ENCODE peak calls at places on chromosomes 16 and 17, in six cellular contexts. G is GM12878, W is stomach, Z is breast epithelium, O is HCT116, K is prostate gland. J is an unnamed sample.

GRCh38 chr17:32239457-32239856 is 26.2 kb upstream of the RHBDL3 start:
- DNase-seq in Z (no peak), G (no peak), O (no peak), K (no peak), W (no peak), J (no peak)

GRCh38 chr16:49638696-49639629 is 216.9 kb downstream of the ZNF423 start:
- DNase-seq in G (no peak), K (no peak), O (no peak), Z (no peak), W (no peak), J (no peak)

GRCh38 chr17:11318207-11318606 is 77.2 kb downstream of the SHISA6 start:
- DNase-seq in W (no peak), Z (no peak), O (no peak), K (no peak), G (no peak), J (peak)

GRCh38 chr17:63571632-63572310 is 21.5 kb downstream of the DCAF7 start:
- DNase-seq in K (no peak), Z (no peak), G (no peak), O (no peak), W (no peak), J (no peak)

GRCh38 chr17:42276359-42276608 is at the start of gene STAT5B:
- DNase-seq in G (no peak), O (no peak), W (peak), Z (peak), K (peak), J (no peak)

GRCh38 chr16:65618335-65618734 is 496.5 kb upstream of the CDH11 start:
- DNase-seq in K (no peak), Z (no peak), G (no peak), W (no peak), O (no peak), J (no peak)

GRCh38 chr17:74921769-74922168 is 1.3 kb downstream of the USH1G start:
- DNase-seq in K (no peak), W (no peak), Z (no peak), G (no peak), O (no peak), J (no peak)

GRCh38 chr17:16171613-16172012 is 43.7 kb downstream of the NCOR1 start:
- DNase-seq in Z (peak), K (peak), O (no peak), W (peak), G (no peak), J (no peak)

GRCh38 chr17:71360301-71360700 is 760.5 kb upstream of the SOX9 start:
- DNase-seq in Z (no peak), W (no peak), G (no peak), O (no peak), K (no peak), J (no peak)

GRCh38 chr17:12545877-12546513 is 119.7 kb upstream of the MYOCD start:
- DNase-seq in K (no peak), G (no peak), W (no peak), O (peak), Z (no peak), J (no peak)

GRCh38 chr17:14871921-14872320 is 393.2 kb downstream of the PMP22 start:
- DNase-seq in G (no peak), O (no peak), Z (no peak), W (no peak), K (no peak), J (no peak)

GRCh38 chr16:63289834-63290460 is 1253.7 kb upstream of the CDH8 start:
- DNase-seq in K (no peak), G (no peak), O (no peak), Z (no peak), W (peak), J (no peak)

GRCh38 chr16:12503201-12503600 is 300.5 kb downstream of the CPPED1 start:
- DNase-seq in O (no peak), Z (no peak), W (no peak), G (no peak), K (no peak), J (no peak)

GRCh38 chr17:13204607-13205237 is 186.9 kb upstream of the ELAC2 start:
- DNase-seq in K (no peak), G (no peak), Z (no peak), W (no peak), O (no peak), J (no peak)

GRCh38 chr17:8393470-8394231 is 4.0 kb downstream of the RNF222 start:
- DNase-seq in O (no peak), W (no peak), K (no peak), Z (no peak), G (no peak), J (peak)

GRCh38 chr16:813204-813915 is 12.8 kb upstream of the GNG13 start:
- DNase-seq in K (no peak), G (no peak), W (no peak), O (no peak), Z (no peak), J (no peak)

GRCh38 chr17:63780507-63780906 is 6.5 kb downstream of the DDX42 start:
- DNase-seq in W (peak), K (peak), Z (no peak), O (peak), G (no peak), J (no peak)

GRCh38 chr17:39659286-39660010 is 5.7 kb upstream of the TCAP start:
- DNase-seq in O (no peak), G (no peak), W (no peak), K (no peak), Z (no peak), J (no peak)
- H3K27ac ChIP-seq in O (no peak), G (no peak), W (peak), K (peak), Z (peak), J (peak)

GRCh38 chr16:25135239-25135878 is 23.8 kb downstream of the LCMT1 start:
- DNase-seq in K (no peak), W (no peak), Z (no peak), G (no peak), O (no peak), J (no peak)
- TF ChIP-seq POLR2A in K (no peak), W (no peak), Z (no peak), G (no peak), O (no peak), J (no peak)

GRCh38 chr17:65409381-65409780 is 152.1 kb downstream of the AXIN2 start:
- DNase-seq in K (no peak), W (no peak), G (no peak), Z (no peak), O (no peak), J (no peak)

GRCh38 chr17:65406552-65406951 is 154.9 kb downstream of the AXIN2 start:
- DNase-seq in W (no peak), K (no peak), G (no peak), Z (no peak), O (no peak), J (no peak)

GRCh38 chr17:65407017-65407416 is 154.4 kb downstream of the AXIN2 start:
- DNase-seq in K (no peak), O (no peak), Z (no peak), G (no peak), W (no peak), J (no peak)

GRCh38 chr17:65405563-65405962 is 155.9 kb downstream of the AXIN2 start:
- DNase-seq in K (no peak), Z (no peak), W (no peak), G (no peak), O (no peak), J (no peak)

DNA sequence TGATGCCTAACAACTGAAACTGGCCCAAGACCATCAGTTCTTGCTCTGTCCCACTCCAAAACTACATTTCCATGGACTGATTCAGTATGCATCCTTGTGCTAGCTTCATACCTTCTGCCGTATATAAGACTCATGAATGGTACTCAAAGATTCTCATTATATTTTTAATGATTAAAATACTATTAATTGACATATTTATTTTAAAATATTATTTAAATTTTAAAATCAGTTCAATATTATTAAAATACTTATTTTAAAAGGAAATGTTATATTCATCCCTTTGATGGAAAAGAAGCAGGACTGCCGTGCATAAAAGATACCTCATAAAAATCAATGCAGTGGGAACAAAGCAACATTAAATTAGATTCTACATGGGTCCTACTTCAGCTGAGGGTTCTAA is 153.4 kb downstream of the AXIN2 start:
- DNase-seq in W (no peak), O (no peak), G (no peak), K (no peak), Z (no peak), J (no peak)
- TF ChIP-seq POLR2AphosphoS5 in W (no peak), O (no peak), G (no peak), K (no peak), Z (no peak), J (no peak)

GRCh38 chr17:39653316-39653661 is 11.9 kb upstream of the TCAP start:
- DNase-seq in K (no peak), G (no peak), Z (no peak), W (no peak), O (no peak), J (no peak)

GRCh38 chr17:39652635-39653315 is 12.4 kb upstream of the TCAP start:
- DNase-seq in W (no peak), G (no peak), O (no peak), K (no peak), Z (no peak), J (no peak)

GRCh38 chr17:39655105-39655504 is 10.0 kb upstream of the TCAP start:
- DNase-seq in Z (no peak), G (no peak), W (no peak), K (no peak), O (no peak), J (no peak)

GRCh38 chr17:39651908-39652634 is 13.1 kb upstream of the TCAP start:
- DNase-seq in Z (no peak), K (peak), G (no peak), W (no peak), O (no peak), J (no peak)

GRCh38 chr17:39653662-39654331 is 11.4 kb upstream of the TCAP start:
- DNase-seq in K (peak), G (no peak), O (no peak), W (peak), Z (no peak), J (no peak)
- H3K27ac ChIP-seq in K (no peak), G (no peak), O (no peak), W (peak), Z (peak), J (peak)

GRCh38 chr16:23651943-23652468 is 10.7 kb downstream of the DCTN5 start:
- DNase-seq in K (no peak), G (no peak), O (no peak), Z (no peak), W (no peak), J (no peak)
- TF ChIP-seq POLR2A in K (no peak), G (no peak), O (no peak), Z (no peak), W (no peak), J (no peak)

GRCh38 chr16:11029948-11030347 is 85.6 kb downstream of the CLEC16A start:
- DNase-seq in W (no peak), O (no peak), K (no peak), Z (no peak), G (no peak), J (no peak)
- TF ChIP-seq POLR2AphosphoS5 in W (no peak), O (no peak), K (no peak), Z (no peak), G (no peak), J (no peak)

DNA sequence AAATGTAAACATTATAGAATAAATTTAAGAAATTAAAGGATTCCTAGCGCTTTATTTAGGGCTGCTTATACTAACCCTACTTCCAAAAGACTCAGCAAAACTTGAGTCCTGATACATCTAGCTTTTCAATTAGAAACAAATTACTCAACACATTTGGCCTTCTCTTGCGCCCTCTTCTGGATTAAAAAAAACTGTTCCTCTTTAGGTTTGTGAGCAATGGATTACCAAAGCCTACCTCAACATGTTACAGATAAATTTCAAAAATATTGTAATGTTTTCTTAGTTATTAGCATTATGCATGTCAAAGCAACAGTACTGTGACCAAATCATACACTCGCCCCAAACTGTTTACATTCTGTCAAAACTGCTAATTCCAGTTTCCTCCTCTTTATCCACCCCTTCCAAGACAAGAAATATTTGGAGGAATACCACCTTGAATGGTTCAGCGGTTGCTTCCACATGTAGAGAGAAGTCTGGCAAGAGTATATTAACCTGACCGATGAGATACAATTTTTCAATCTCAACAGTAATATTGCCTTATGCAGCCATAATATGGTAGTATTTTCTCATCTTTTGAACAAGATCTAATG is 2.7 kb downstream of the NUFIP2 start:
- DNase-seq in K (peak), O (peak), G (peak), Z (no peak), W (no peak), J (no peak)
- H3K27ac ChIP-seq in K (peak), O (peak), G (peak), Z (peak), W (peak), J (peak)

DNA sequence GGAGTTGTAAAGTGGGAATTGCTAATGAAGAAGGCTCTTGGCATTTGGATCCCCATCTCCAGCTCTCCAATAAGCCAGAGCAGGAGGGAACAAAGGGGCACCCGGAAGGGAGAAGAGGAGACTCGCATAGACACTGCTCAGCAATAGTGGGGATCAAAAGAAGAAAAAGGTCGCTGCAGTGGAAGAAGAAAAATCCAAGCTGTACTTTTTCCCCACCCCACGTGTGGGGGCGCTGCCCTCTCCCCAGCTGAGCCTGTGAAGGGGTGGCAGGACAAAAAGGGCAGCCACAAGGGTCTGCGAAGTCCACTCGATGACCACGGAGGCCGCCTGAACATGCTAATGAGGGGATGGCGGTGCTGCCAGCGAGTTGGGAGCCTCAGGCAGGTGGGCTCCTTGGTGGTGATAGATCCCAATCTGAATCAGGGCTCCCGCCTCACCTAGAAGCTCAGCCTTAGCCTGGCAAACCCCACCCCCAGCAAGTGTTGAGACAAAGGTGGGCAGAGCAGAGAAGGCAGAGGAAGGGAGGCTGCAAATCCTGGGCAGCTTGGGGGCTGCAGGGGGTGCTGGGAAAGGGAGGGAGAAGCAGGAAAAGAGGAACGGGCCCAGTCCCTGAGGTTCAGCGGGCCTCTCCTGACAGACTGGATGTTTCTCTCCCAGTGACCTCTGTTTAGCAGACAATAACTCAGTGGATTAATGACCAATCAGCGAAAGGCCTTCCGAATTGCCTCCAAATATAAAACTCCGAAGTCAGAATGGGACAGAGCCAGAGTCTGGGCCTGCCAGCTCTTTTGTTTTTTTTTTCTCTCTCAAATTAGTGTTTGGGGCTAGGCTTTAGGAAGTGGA is 14.9 kb upstream of the HOXB2 start:
- DNase-seq in G (no peak), K (no peak), W (no peak), Z (no peak), O (no peak), J (no peak)
- TF ChIP-seq POLR2A in G (no peak), K (no peak), W (no peak), Z (no peak), O (no peak), J (no peak)

GRCh38 chr16:88874938-88875599 is 8.6 kb upstream of the PABPN1L start:
- DNase-seq in W (no peak), G (no peak), Z (no peak), K (no peak), O (no peak), J (no peak)

GRCh38 chr16:88871349-88871702 is 4.9 kb upstream of the PABPN1L start:
- DNase-seq in W (no peak), K (no peak), O (no peak), Z (no peak), G (no peak), J (no peak)

GRCh38 chr16:88870608-88871348 is 4.3 kb upstream of the PABPN1L start:
- DNase-seq in K (no peak), O (no peak), Z (no peak), G (no peak), W (no peak), J (no peak)

GRCh38 chr16:88871730-88872416 is 5.4 kb upstream of the PABPN1L start:
- DNase-seq in G (no peak), O (no peak), W (no peak), K (no peak), Z (no peak), J (no peak)

GRCh38 chr16:88872650-88873331 is 6.3 kb upstream of the PABPN1L start:
- DNase-seq in K (no peak), Z (no peak), O (no peak), W (no peak), G (no peak), J (no peak)
- TF ChIP-seq POLR2AphosphoS5 in K (no peak), Z (no peak), O (no peak), W (no peak), G (peak), J (no peak)